ENCODE peak calls at places on chromosomes 7 and 10, in eight cellular contexts. L is A673, F is A549, H is fibroblast of lung, O is epithelial cell of esophagus, N is foreskin fibroblast, R is AG09309, Z is bronchial epithelial cell. X is an unnamed sample.

GRCh38 chr7:100490483-100491191 is 6.9 kb downstream of the NYAP1 start:
- DNase-seq in O (no peak), H (no peak), N (no peak), R (no peak), L (no peak), Z (no peak), F (no peak), X (peak)

GRCh38 chr10:124213471-124213870 is 120.1 kb upstream of the CHST15 start:
- DNase-seq in R (peak), N (peak), F (no peak), O (peak), L (no peak), Z (peak), H (no peak), X (no peak)

GRCh38 chr7:104775581-104775980 is 238.4 kb upstream of the KMT2E start:
- DNase-seq in H (no peak), Z (no peak), O (no peak), N (no peak), R (no peak), L (no peak), F (no peak), X (no peak)

GRCh38 chr10:96835826-96836365 is 3.8 kb downstream of the LCOR start:
- DNase-seq in N (no peak), Z (no peak), R (no peak), L (no peak), H (no peak), F (no peak), O (no peak), X (no peak)

GRCh38 chr7:362416-363096 is 72.6 kb downstream of the FOXL3 start:
- DNase-seq in N (peak), O (peak), L (peak), H (peak), Z (peak), R (no peak), F (no peak), X (no peak)

GRCh38 chr10:132707776-132708171 is 78.2 kb downstream of the NKX6-2 start:
- DNase-seq in O (no peak), F (no peak), R (no peak), N (no peak), Z (no peak), L (no peak), H (no peak), X (no peak)

GRCh38 chr10:101066146-101066889 is 4.5 kb downstream of the KAZALD1 start:
- DNase-seq in L (peak), F (peak), H (peak), R (no peak), Z (peak), N (peak), O (peak), X (peak)

GRCh38 chr10:5528989-5529701 is 4.4 kb downstream of the CALML3 start:
- DNase-seq in Z (no peak), N (no peak), H (no peak), F (no peak), L (no peak), R (no peak), O (no peak), X (no peak)

GRCh38 chr7:151141855-151142685 is 25.4 kb downstream of the GBX1 start:
- DNase-seq in R (no peak), Z (no peak), F (no peak), L (no peak), O (no peak), H (no peak), N (no peak), X (no peak)

GRCh38 chr10:8975535-8975934 is 921.0 kb downstream of the GATA3 start:
- DNase-seq in R (no peak), N (no peak), F (no peak), L (no peak), Z (peak), H (no peak), O (peak), X (no peak)

GRCh38 chr10:32207544-32207943 is 139.4 kb downstream of the EPC1 start:
- DNase-seq in O (peak), H (peak), R (no peak), N (no peak), L (peak), Z (peak), F (peak), X (peak)

GRCh38 chr7:76278540-76278939 is 23.9 kb upstream of the HSPB1 start:
- DNase-seq in L (no peak), H (no peak), Z (no peak), O (no peak), F (peak), R (no peak), N (no peak), X (no peak)

GRCh38 chr7:137772221-137772620 is 74.6 kb downstream of the DGKI start:
- DNase-seq in N (peak), Z (no peak), H (no peak), R (no peak), O (no peak), F (no peak), L (no peak), X (no peak)

GRCh38 chr10:71748671-71749191 is 24.6 kb downstream of the VSIR start:
- DNase-seq in R (no peak), F (no peak), O (no peak), N (no peak), L (no peak), Z (no peak), H (no peak), X (peak)
- TF ChIP-seq CTCF in R (no peak), F (no peak), O (no peak), N (no peak), L (no peak), Z (no peak), H (no peak), X (no peak)

DNA sequence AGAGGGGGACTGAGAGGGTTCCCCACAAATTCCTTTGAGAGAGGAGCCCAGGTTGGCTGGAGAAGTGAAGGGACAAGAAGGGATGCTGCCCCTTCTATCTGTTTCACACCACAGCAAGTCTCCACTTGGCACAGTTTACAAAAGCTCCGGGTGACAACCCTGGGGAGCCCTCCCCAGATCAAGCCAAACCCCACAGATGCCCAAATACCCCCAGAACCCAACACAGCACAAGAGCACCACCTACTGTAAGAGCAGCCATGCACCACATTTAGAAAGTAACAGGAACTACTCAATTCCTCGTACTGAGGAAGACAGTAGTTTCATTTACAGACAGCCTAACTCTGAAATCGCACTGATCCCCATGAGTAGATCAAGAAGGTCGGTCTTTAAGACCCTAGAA is 67.8 kb upstream of the ATP6V0A4 start:
- DNase-seq in F (no peak), R (no peak), N (no peak), O (peak), H (no peak), Z (peak), L (no peak), X (peak)
- TF ChIP-seq CTCF in F (peak), R (peak), N (no peak), O (peak), H (peak), Z (peak), L (peak), X (peak)

GRCh38 chr7:45069444-45070253 is 19.1 kb downstream of the NACAD start:
- DNase-seq in N (no peak), O (no peak), R (no peak), H (no peak), F (no peak), L (no peak), Z (no peak), X (no peak)
- TF ChIP-seq CTCF in N (no peak), O (peak), R (no peak), H (no peak), F (no peak), L (no peak), Z (no peak), X (no peak)

GRCh38 chr7:5827755-5828154 is 46.3 kb upstream of the RNF216 start:
- DNase-seq in L (peak), Z (peak), O (peak), F (peak), R (no peak), N (no peak), H (peak), X (peak)

GRCh38 chr7:5831196-5831595 is 49.4 kb upstream of the OCM start:
- DNase-seq in Z (no peak), N (no peak), F (no peak), R (no peak), L (no peak), H (no peak), O (no peak), X (no peak)
- TF ChIP-seq CTCF in Z (no peak), N (no peak), F (no peak), R (no peak), L (no peak), H (no peak), O (no peak), X (no peak)